ENCODE peak calls at places on chromosomes 12 and 14, in eight cellular contexts. R is tibial artery; B is GM23248; M is uterus; O is mesendoderm; H is heart left ventricle; V is foreskin keratinocyte; T is CD8-positive, alpha-beta memory T cell. S is an unnamed sample.

GRCh38 chr14:80315681-80316080 is 104.4 kb upstream of the DIO2 start:
- DNase-seq in R (no peak), B (peak; percentile 46), M (no peak), O (peak; percentile 77), H (no peak), V (no peak), T (no peak), S (no peak)

GRCh38 chr14:68682166-68683103 is 110.4 kb downstream of the ZFP36L1 start:
- DNase-seq in R (peak; percentile 80), B (peak; percentile 96), M (peak; percentile 87), O (no peak), H (peak; percentile 68), V (peak; percentile 94), T (no peak), S (peak; percentile 79)

GRCh38 chr14:43313719-43314118 is 1193.4 kb downstream of the FSCB start:
- DNase-seq in R (no peak), B (no peak), M (no peak), O (no peak), H (no peak), V (no peak), T (no peak), S (no peak)

GRCh38 chr14:73743431-73743931 is 29.3 kb upstream of the PNMA1 start:
- DNase-seq in R (no peak), B (no peak), M (no peak), O (no peak), H (no peak), V (no peak), T (peak; percentile 67), S (no peak)

GRCh38 chr12:124273630-124274029 is 21.3 kb upstream of the RFLNA start:
- DNase-seq in R (no peak), B (peak; percentile 50), M (no peak), O (peak; percentile 97), H (no peak), V (peak; percentile 82), T (no peak), S (peak; percentile 50)

GRCh38 chr12:117052386-117053049 is 46.7 kb downstream of the TESC start:
- DNase-seq in R (no peak), B (no peak), M (no peak), O (no peak), H (no peak), V (no peak), T (no peak), S (no peak)

GRCh38 chr12:81284137-81284536 is 206.3 kb downstream of the ACSS3 start:
- DNase-seq in R (no peak), B (peak; percentile 11), M (no peak), O (peak; percentile 76), H (no peak), V (peak; percentile 62), T (no peak), S (no peak)

GRCh38 chr14:64952598-64953309 is 10.2 kb upstream of the GPX2 start:
- DNase-seq in R (peak; percentile 17), B (peak; percentile 21), M (no peak), O (peak; percentile 80), H (no peak), V (no peak), T (no peak), S (no peak)

GRCh38 chr12:98733667-98734350 is 88.7 kb downstream of the APAF1 start:
- DNase-seq in R (no peak), B (peak; percentile 45), M (no peak), O (no peak), H (no peak), V (no peak), T (no peak), S (no peak)

GRCh38 chr12:7175493-7175892 is 14.0 kb upstream of the PEX5 start:
- DNase-seq in R (no peak), B (peak; percentile 72), M (no peak), O (no peak), H (no peak), V (peak; percentile 76), T (no peak), S (no peak)

GRCh38 chr14:54728700-54729527 is 162.0 kb downstream of the SAMD4A start:
- DNase-seq in R (no peak), B (peak; percentile 15), M (peak; percentile 49), O (peak; percentile 11), H (no peak), V (no peak), T (no peak), S (no peak)

GRCh38 chr14:77307099-77307496 is 13.6 kb downstream of the POMT2 start:
- DNase-seq in R (no peak), B (peak; percentile 41), M (no peak), O (no peak), H (no peak), V (no peak), T (no peak), S (no peak)

GRCh38 chr14:69582829-69583228 is 8.2 kb upstream of the CCDC177 start:
- DNase-seq in R (no peak), B (no peak), M (no peak), O (no peak), H (no peak), V (no peak), T (no peak), S (no peak)

GRCh38 chr12:14614704-14615121 is 47.0 kb upstream of the PLBD1 start:
- DNase-seq in R (no peak), B (no peak), M (no peak), O (no peak), H (no peak), V (peak; percentile 23), T (no peak), S (no peak)

GRCh38 chr12:107320031-107320928 is 226.9 kb upstream of the CRY1 start:
- DNase-seq in R (no peak), B (peak; percentile 73), M (no peak), O (peak; percentile 83), H (peak; percentile 46), V (peak; percentile 81), T (peak; percentile 89), S (peak; percentile 78)

GRCh38 chr12:52186135-52186840 is 5.5 kb downstream of the KRT80 start:
- DNase-seq in R (no peak), B (peak; percentile 87), M (no peak), O (peak; percentile 95), H (no peak), V (peak; percentile 83), T (no peak), S (peak; percentile 77)

GRCh38 chr12:98417303-98417702 is 98.1 kb upstream of the TMPO start:
- DNase-seq in R (no peak), B (peak; percentile 38), M (no peak), O (no peak), H (no peak), V (no peak), T (no peak), S (no peak)

GRCh38 chr12:124734224-124734788 is 129.4 kb downstream of the SCARB1 start:
- DNase-seq in R (peak; percentile 75), B (no peak), M (no peak), O (peak; percentile 98), H (peak; percentile 51), V (no peak), T (no peak), S (no peak)

GRCh38 chr12:123782997-123783792 is 21.1 kb downstream of the DNAH10 start:
- DNase-seq in R (no peak), B (no peak), M (no peak), O (no peak), H (no peak), V (no peak), T (no peak), S (no peak)

GRCh38 chr14:20440882-20441281 is 4.9 kb upstream of the KLHL33 start:
- DNase-seq in R (no peak), B (no peak), M (no peak), O (no peak), H (no peak), V (no peak), T (peak; percentile 63), S (no peak)

GRCh38 chr14:49218436-49219092 is 367.6 kb downstream of the RPS29 start:
- DNase-seq in R (no peak), B (peak; percentile 27), M (no peak), O (peak; percentile 15), H (no peak), V (no peak), T (no peak), S (no peak)

GRCh38 chr12:58502857-58503256 is 417.4 kb downstream of the LRIG3 start:
- DNase-seq in R (no peak), B (peak; percentile 29), M (no peak), O (no peak), H (no peak), V (no peak), T (no peak), S (no peak)
- H3K27ac ChIP-seq in R (no peak overlapping the region), B (no peak overlapping the region), M (no peak overlapping the region), O (no peak overlapping the region), H (no peak overlapping the region), V (no peak overlapping the region), T (no peak overlapping the region), S (no peak overlapping the region)

DNA sequence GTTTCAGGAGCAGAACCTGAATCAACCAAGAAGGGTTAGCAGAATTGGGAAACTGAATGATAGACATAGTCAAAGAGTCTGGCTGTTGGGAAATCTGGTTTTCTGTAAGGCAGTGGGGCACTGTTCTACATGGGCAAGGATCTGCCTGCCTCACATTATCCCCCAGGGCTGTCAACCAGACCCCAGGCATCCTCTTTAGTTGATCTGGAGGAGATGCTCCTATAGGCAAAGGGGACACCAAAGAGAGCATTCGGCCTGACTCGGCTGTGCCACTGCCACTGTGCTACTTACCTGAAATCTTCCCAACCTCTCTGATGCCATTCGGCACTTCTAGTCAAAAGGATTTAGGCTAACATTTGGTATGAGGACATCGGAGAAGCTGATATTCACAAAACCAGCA is 4.1 kb downstream of the ISCU start:
- DNase-seq in R (peak; percentile 17), B (no peak), M (no peak), O (no peak), H (no peak), V (no peak), T (no peak), S (no peak)
- H3K27ac ChIP-seq in R (no peak overlapping the region), B (peak overlapping the region; percentile 18), M (no peak overlapping the region), O (no peak overlapping the region), H (peak overlapping the region; percentile 64), V (no peak overlapping the region), T (no peak overlapping the region), S (peak overlapping the region; percentile 76)

DNA sequence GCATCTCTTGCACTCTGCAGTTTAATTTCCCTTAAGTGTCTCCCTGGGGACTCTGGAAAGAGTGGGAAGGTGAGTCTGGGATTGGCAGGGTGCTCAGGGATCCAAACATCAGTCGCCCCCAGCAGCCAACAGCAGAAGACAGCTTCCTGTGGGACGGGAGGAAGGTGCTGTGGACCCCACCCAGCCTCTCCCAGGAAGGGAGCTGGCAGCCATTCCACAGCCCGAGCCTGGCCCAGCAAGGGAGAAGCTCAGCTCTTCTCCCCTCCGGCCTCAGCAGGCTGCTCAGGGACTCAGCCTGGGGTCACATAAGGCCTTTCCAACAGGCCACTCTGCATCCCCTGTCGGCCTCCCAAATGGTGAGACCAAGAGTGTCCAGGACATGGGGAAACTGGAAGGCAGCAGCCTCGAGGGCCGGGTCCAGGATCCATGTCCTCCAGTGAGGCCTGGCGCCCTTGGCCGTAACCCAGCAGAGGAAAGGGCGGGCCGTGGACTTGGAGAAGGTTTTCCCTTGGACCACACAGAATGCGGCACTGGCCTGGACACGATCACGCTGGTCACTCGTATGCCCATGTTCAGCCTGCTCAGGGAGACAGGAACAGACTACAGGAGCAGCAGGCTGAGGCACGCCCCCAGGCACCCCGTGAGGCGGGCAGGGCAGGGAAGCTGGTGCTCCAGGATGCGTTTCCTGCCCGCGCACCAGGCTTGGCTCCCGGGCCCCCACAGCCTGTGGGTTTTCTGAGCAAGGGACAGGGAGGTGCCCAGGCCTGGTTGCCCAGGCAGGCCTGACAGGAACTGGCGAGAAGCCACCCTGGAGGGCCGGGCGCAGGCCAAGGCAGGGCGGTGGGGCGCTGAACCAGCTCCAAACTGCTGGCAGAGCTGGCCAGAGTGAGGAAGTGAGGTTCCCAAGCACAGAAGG is 3.5 kb downstream of the XRCC3 start:
- DNase-seq in R (peak; percentile 89), B (peak; percentile 41), M (peak; percentile 58), O (no peak), H (peak; percentile 55), V (peak; percentile 70), T (no peak), S (peak; percentile 67)
- H3K27ac ChIP-seq in R (peak overlapping the region; percentile 62), B (no peak overlapping the region), M (peak overlapping the region; percentile 50), O (no peak overlapping the region), H (peak overlapping the region; percentile 70), V (no peak overlapping the region), T (no peak overlapping the region), S (peak overlapping the region; percentile 99)

GRCh38 chr14:89921346-89921745 is 33.2 kb downstream of the EFCAB11 start:
- DNase-seq in R (no peak), B (peak; percentile 68), M (no peak), O (no peak), H (no peak), V (peak; percentile 22), T (no peak), S (no peak)
- H3K27ac ChIP-seq in R (no peak overlapping the region), B (peak overlapping the region; percentile 90), M (no peak overlapping the region), O (no peak overlapping the region), H (no peak overlapping the region), V (no peak overlapping the region), T (no peak overlapping the region), S (no peak overlapping the region)